ENCODE peak calls at places on chromosome 14, in five cellular contexts. One of them, this sample, is unnamed.

GRCh38 chr14:37565550-37565949 is 29.5 kb downstream of the FOXA1 start:
- DNase-seq in CD4-positive, CD25-positive, alpha-beta regulatory T cell: no peak
- DNase-seq in GM13977: no peak
- DNase-seq in NCI-H446 treated with DMSO at 0.1 percent for 48 hours: no peak
- DNase-seq in NAMALWA: no peak
- DNase-seq in this sample: no peak

GRCh38 chr14:23641180-23641914 is 5.2 kb downstream of the DHRS2 start:
- DNase-seq in GM13977: no peak
- DNase-seq in NCI-H446 treated with DMSO at 0.1 percent for 48 hours: no peak
- DNase-seq in NAMALWA: no peak
- DNase-seq in CD4-positive, CD25-positive, alpha-beta regulatory T cell: no peak
- DNase-seq in this sample: no peak

GRCh38 chr14:75877884-75878283 is 103.9 kb downstream of the TGFB3 start:
- DNase-seq in CD4-positive, CD25-positive, alpha-beta regulatory T cell: no peak
- DNase-seq in NCI-H446 treated with DMSO at 0.1 percent for 48 hours: no peak
- DNase-seq in GM13977: no peak
- DNase-seq in NAMALWA: no peak
- DNase-seq in this sample: no peak

GRCh38 chr14:65560340-65561027 is 148.0 kb downstream of the FUT8 start:
- DNase-seq in NCI-H446 treated with DMSO at 0.1 percent for 48 hours: peak
- DNase-seq in GM13977: no peak
- DNase-seq in NAMALWA: no peak
- DNase-seq in CD4-positive, CD25-positive, alpha-beta regulatory T cell: no peak
- DNase-seq in this sample: no peak

GRCh38 chr14:68824517-68825347 is 31.9 kb upstream of the ZFP36L1 start:
- DNase-seq in NCI-H446 treated with DMSO at 0.1 percent for 48 hours: peak
- DNase-seq in NAMALWA: peak
- DNase-seq in GM13977: no peak
- DNase-seq in CD4-positive, CD25-positive, alpha-beta regulatory T cell: peak
- DNase-seq in this sample: peak

GRCh38 chr14:76434220-76434619 is 58.3 kb downstream of the ESRRB start:
- DNase-seq in NCI-H446 treated with DMSO at 0.1 percent for 48 hours: no peak
- DNase-seq in NAMALWA: peak
- DNase-seq in GM13977: no peak
- DNase-seq in CD4-positive, CD25-positive, alpha-beta regulatory T cell: no peak
- DNase-seq in this sample: no peak

GRCh38 chr14:94340533-94340932 is 17.4 kb upstream of the SERPINA6 start:
- DNase-seq in GM13977: no peak
- DNase-seq in NCI-H446 treated with DMSO at 0.1 percent for 48 hours: no peak
- DNase-seq in CD4-positive, CD25-positive, alpha-beta regulatory T cell: no peak
- DNase-seq in NAMALWA: no peak
- DNase-seq in this sample: no peak

GRCh38 chr14:85421166-85421877 is 108.6 kb upstream of the FLRT2 start:
- DNase-seq in GM13977: no peak
- DNase-seq in NCI-H446 treated with DMSO at 0.1 percent for 48 hours: no peak
- DNase-seq in CD4-positive, CD25-positive, alpha-beta regulatory T cell: no peak
- DNase-seq in NAMALWA: no peak
- DNase-seq in this sample: no peak

GRCh38 chr14:37397941-37398215 is 197.2 kb downstream of the FOXA1 start:
- DNase-seq in CD4-positive, CD25-positive, alpha-beta regulatory T cell: no peak
- DNase-seq in GM13977: no peak
- DNase-seq in NAMALWA: no peak
- DNase-seq in NCI-H446 treated with DMSO at 0.1 percent for 48 hours: no peak
- DNase-seq in this sample: no peak

GRCh38 chr14:96001866-96002510 is 37.2 kb upstream of the C14orf132 start:
- DNase-seq in CD4-positive, CD25-positive, alpha-beta regulatory T cell: no peak
- DNase-seq in NAMALWA: no peak
- DNase-seq in NCI-H446 treated with DMSO at 0.1 percent for 48 hours: peak
- DNase-seq in GM13977: no peak
- DNase-seq in this sample: no peak

GRCh38 chr14:61690039-61690438 is 5.3 kb upstream of the HIF1A start:
- DNase-seq in NCI-H446 treated with DMSO at 0.1 percent for 48 hours: no peak
- DNase-seq in GM13977: no peak
- DNase-seq in CD4-positive, CD25-positive, alpha-beta regulatory T cell: no peak
- DNase-seq in NAMALWA: no peak
- DNase-seq in this sample: no peak

GRCh38 chr14:92160619-92161018 is 38.9 kb downstream of the CPSF2 start:
- DNase-seq in NCI-H446 treated with DMSO at 0.1 percent for 48 hours: no peak
- DNase-seq in GM13977: no peak
- DNase-seq in NAMALWA: no peak
- DNase-seq in CD4-positive, CD25-positive, alpha-beta regulatory T cell: no peak
- DNase-seq in this sample: no peak

GRCh38 chr14:81388236-81388801 is 11.8 kb downstream of the STON2 start:
- DNase-seq in CD4-positive, CD25-positive, alpha-beta regulatory T cell: no peak
- DNase-seq in GM13977: no peak
- DNase-seq in NAMALWA: no peak
- DNase-seq in NCI-H446 treated with DMSO at 0.1 percent for 48 hours: no peak
- DNase-seq in this sample: no peak

GRCh38 chr14:96792581-96792980 is 4.6 kb upstream of the VRK1 start:
- DNase-seq in CD4-positive, CD25-positive, alpha-beta regulatory T cell: no peak
- DNase-seq in NCI-H446 treated with DMSO at 0.1 percent for 48 hours: peak
- DNase-seq in GM13977: no peak
- DNase-seq in NAMALWA: no peak
- DNase-seq in this sample: no peak

GRCh38 chr14:92407395-92407794 is 84.4 kb downstream of the SLC24A4 start:
- DNase-seq in GM13977: no peak
- DNase-seq in NCI-H446 treated with DMSO at 0.1 percent for 48 hours: no peak
- DNase-seq in NAMALWA: peak
- DNase-seq in CD4-positive, CD25-positive, alpha-beta regulatory T cell: no peak
- DNase-seq in this sample: no peak

GRCh38 chr14:93832665-93833064 is 44.4 kb upstream of the PRIMA1 start:
- DNase-seq in CD4-positive, CD25-positive, alpha-beta regulatory T cell: no peak
- DNase-seq in NCI-H446 treated with DMSO at 0.1 percent for 48 hours: peak
- DNase-seq in NAMALWA: no peak
- DNase-seq in GM13977: no peak
- DNase-seq in this sample: no peak

GRCh38 chr14:103508521-103508920 is 14.1 kb downstream of the CKB start:
- DNase-seq in NCI-H446 treated with DMSO at 0.1 percent for 48 hours: no peak
- DNase-seq in GM13977: peak
- DNase-seq in CD4-positive, CD25-positive, alpha-beta regulatory T cell: no peak
- DNase-seq in NAMALWA: no peak
- DNase-seq in this sample: no peak

GRCh38 chr14:92475451-92476187 is 38.0 kb upstream of the RIN3 start:
- DNase-seq in NAMALWA: no peak
- DNase-seq in GM13977: no peak
- DNase-seq in CD4-positive, CD25-positive, alpha-beta regulatory T cell: no peak
- DNase-seq in NCI-H446 treated with DMSO at 0.1 percent for 48 hours: no peak
- DNase-seq in this sample: no peak

GRCh38 chr14:23571701-23572523 is 4.3 kb upstream of the AP1G2 start:
- DNase-seq in GM13977: no peak
- DNase-seq in CD4-positive, CD25-positive, alpha-beta regulatory T cell: no peak
- DNase-seq in NAMALWA: no peak
- DNase-seq in NCI-H446 treated with DMSO at 0.1 percent for 48 hours: no peak
- DNase-seq in this sample: no peak

This sample was measured in germinal center.